ENCODE peak calls at places on chromosomes 3 and 15, in four cellular contexts. O, R, I and Y are unnamed samples. For H3K4me1, H3K9me3 and H3K27me3, the result is how much of the 10 kb centered on the place peaks cover.

GRCh38 chr3:155078959-155079794 is 942 bp upstream of the MME start:
- DNase-seq in O (peak), I (no peak), R (no peak), Y (no peak)

GRCh38 chr3:54185740-54186139 is 63.4 kb downstream of the CACNA2D3 start:
- DNase-seq in I (no peak), O (no peak), R (no peak), Y (no peak)

GRCh38 chr15:47514251-47514652 is 203.1 kb upstream of the SEMA6D start:
- DNase-seq in O (no peak), I (no peak), R (no peak), Y (no peak)

GRCh38 chr15:51499379-51499976 is 123.1 kb downstream of the DMXL2 start:
- DNase-seq in R (no peak), O (no peak), I (no peak), Y (peak)

GRCh38 chr3:124628865-124629264 is 101.4 kb upstream of the UMPS start:
- DNase-seq in R (no peak), I (no peak), O (no peak), Y (no peak)

GRCh38 chr15:48076454-48076853 is 44.3 kb upstream of the SLC24A5 start:
- DNase-seq in R (no peak), I (no peak), O (no peak), Y (no peak)

GRCh38 chr3:71022552-71023335 is 560.8 kb downstream of the FOXP1 start:
- DNase-seq in I (no peak), R (no peak), O (peak), Y (peak)

GRCh38 chr3:146555311-146555710 is 10.9 kb upstream of the PLSCR1 start:
- DNase-seq in I (no peak), O (no peak), R (no peak), Y (no peak)

GRCh38 chr3:112470791-112471190 is 28.5 kb downstream of the BTLA start:
- DNase-seq in O (no peak), I (no peak), R (no peak), Y (no peak)

GRCh38 chr3:186930639-186931486 is 537 bp downstream of the ST6GAL1 start:
- DNase-seq in R (peak), I (peak), O (peak), Y (no peak)

GRCh38 chr15:98025237-98025636 is 64.7 kb downstream of the ARRDC4 start:
- DNase-seq in O (no peak), R (no peak), I (no peak), Y (no peak)

GRCh38 chr3:188092648-188093047 is 61.3 kb upstream of the LPP start:
- DNase-seq in R (no peak), O (no peak), I (no peak), Y (no peak)

GRCh38 chr3:147407107-147407494 is 758 bp upstream of the ZIC4 start:
- DNase-seq in I (no peak), R (no peak), O (no peak), Y (no peak)

GRCh38 chr3:69444980-69445379 is 59.1 kb upstream of the FRMD4B start:
- DNase-seq in I (no peak), R (no peak), O (no peak), Y (no peak)

DNA sequence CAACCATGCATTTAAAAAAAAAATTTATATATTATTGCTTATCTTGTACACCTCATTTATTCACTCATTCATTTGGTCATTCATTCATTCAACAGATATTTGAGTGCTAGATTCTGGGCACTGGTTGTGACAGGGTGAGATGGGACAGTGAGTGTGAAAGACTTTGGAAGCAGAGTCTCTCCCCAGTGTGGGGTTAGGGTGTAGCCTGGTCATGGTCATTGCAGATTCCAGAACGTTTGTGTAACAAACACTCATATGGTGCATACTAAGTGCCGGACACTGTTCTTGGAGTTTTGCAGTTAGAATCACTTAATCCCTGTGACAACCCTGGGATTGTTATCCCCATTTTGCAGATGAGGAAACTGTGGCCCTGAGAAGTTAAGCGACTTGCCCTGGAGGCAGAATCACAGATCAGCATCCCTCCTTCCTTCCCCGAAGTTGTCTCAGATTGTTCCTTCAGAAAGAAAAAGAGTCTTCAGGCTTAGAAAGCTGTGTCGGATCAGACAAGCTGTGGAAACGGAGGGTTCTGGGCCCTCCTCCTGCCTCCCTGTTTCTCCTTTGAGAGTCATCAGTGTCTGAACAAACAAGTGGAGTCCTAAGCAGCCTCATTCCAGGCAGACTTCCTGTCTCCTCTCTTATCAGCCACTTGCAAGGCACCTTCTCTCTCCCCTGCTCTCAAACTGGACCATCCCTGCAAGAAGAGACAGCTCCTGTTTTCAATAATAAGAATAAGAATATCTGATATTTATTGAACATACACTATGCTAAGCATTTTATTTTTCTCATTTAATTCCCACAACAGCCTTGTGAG is 6.3 kb downstream of the LOXL1 start:
- DNase-seq in R (no peak), I (peak), O (no peak), Y (no peak)
- H3K4me1 ChIP-seq in R (under half), I (under half), O (under half), Y (under half)

GRCh38 chr3:98921957-98922356 is 20.5 kb upstream of the DCBLD2 start:
- DNase-seq in I (no peak), R (no peak), O (no peak), Y (no peak)
- H3K9me3 ChIP-seq in I (under half), R (under half), O (under half), Y (under half)

GRCh38 chr3:122988507-122988906 is 39.1 kb downstream of the SEMA5B start:
- DNase-seq in I (no peak), O (no peak), R (no peak), Y (no peak)
- H3K27me3 ChIP-seq in I (under half), O (under half), R (under half), Y (under half)

DNA sequence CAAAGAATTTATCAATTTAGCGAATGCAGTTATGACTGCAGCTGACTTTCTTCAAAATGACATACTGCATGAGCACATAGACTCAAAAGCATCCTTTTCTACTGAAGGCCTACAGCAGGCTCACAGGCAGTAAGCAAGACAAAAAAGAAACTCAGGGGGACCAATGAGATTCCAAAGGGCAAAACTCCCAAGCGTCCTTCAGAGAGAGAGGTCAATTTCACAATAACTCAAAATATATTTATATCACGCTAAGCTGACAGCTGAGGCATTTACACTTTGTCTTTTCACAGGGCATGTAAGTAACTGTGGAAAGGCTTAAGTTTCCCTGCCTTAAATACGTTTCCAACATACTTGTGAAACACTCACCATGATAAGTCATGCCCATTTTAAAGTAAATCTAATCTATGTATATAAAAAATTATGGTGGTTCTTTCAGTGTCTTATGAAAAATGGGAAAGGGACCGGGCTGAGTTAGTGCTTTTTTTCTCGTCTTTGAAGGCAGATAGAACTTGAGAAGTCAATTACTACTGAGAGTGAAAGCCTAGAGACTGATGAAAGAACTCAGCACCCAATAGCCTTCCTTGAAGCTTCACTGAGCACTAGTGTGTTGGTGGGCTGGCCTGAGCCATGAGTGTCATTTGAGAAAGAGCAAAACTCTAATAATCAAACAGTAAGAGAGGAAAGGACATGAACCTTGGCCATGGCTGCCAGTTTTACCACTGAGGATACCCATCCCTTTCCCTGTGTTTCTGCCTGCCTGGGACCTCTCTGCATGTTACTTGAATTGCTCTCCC is 428.1 kb upstream of the RASGRP1 start:
- DNase-seq in I (no peak), O (no peak), R (no peak), Y (no peak)
- H3K4me1 ChIP-seq in I (under half), O (under half), R (under half), Y (under half)

GRCh38 chr3:21398461-21398860 is 352.5 kb downstream of the ZNF385D start:
- DNase-seq in I (no peak), R (no peak), O (no peak), Y (no peak)
- H3K9me3 ChIP-seq in I (under half), R (under half), O (under half), Y (under half)

GRCh38 chr15:91253605-91254004 is 153.5 kb downstream of the SV2B start:
- DNase-seq in R (no peak), O (no peak), I (no peak), Y (no peak)

GRCh38 chr15:91255788-91256187 is 155.7 kb downstream of the SV2B start:
- DNase-seq in I (no peak), O (no peak), R (no peak), Y (no peak)

GRCh38 chr15:91254766-91255165 is 154.7 kb downstream of the SV2B start:
- DNase-seq in R (no peak), I (no peak), O (no peak), Y (no peak)

GRCh38 chr15:91252756-91253155 is 152.7 kb downstream of the SV2B start:
- DNase-seq in I (no peak), O (no peak), R (no peak), Y (no peak)

DNA sequence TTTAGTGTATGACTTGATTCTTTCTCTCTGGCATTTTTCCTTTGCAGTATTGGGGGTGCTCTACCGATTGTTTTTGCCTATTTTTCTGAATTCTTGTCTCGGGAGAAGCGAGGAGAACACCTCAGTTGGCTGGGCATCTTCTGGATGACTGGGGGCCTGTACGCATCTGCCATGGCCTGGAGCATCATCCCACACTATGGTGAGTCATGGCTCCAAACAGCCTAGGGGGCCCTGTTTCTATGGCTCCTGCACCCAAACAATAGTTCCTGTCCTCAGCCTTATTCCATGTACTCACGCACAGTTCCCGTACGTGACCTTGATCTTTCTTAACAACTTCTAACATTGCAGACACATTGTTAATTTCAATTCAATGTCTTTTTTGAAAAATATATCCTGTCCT is 152.3 kb downstream of the SV2B start:
- DNase-seq in R (no peak), O (no peak), I (no peak), Y (no peak)
- H3K27me3 ChIP-seq in R (under half), O (under half), I (under half), Y (under half)

GRCh38 chr3:89227218-89227617 is 119.8 kb downstream of the EPHA3 start:
- DNase-seq in I (no peak), R (no peak), O (no peak), Y (no peak)

GRCh38 chr3:89234620-89235019 is 127.2 kb downstream of the EPHA3 start:
- DNase-seq in R (no peak), I (no peak), O (no peak), Y (no peak)

GRCh38 chr3:89227634-89228033 is 120.2 kb downstream of the EPHA3 start:
- DNase-seq in R (no peak), O (no peak), I (no peak), Y (no peak)

GRCh38 chr3:89232155-89232554 is 124.7 kb downstream of the EPHA3 start:
- DNase-seq in R (no peak), O (no peak), I (no peak), Y (no peak)
- H3K4me1 ChIP-seq in R (under half), O (under half), I (under half), Y (under half)

GRCh38 chr15:25238126-25238525 is 200.7 kb downstream of the UBE3A start:
- DNase-seq in I (peak), R (no peak), O (no peak), Y (no peak)
- H3K9me3 ChIP-seq in I (under half), R (under half), O (half or more), Y (under half)

GRCh38 chr3:66082679-66083078 is 44.0 kb upstream of the MAGI1 start:
- DNase-seq in R (no peak), I (no peak), O (no peak), Y (no peak)

GRCh38 chr3:66083096-66083960 is 44.6 kb upstream of the MAGI1 start:
- DNase-seq in R (no peak), I (no peak), O (no peak), Y (no peak)

GRCh38 chr3:66080167-66080566 is 41.4 kb upstream of the MAGI1 start:
- DNase-seq in O (no peak), I (no peak), R (no peak), Y (no peak)

GRCh38 chr3:66077973-66078372 is 39.3 kb upstream of the MAGI1 start:
- DNase-seq in I (no peak), O (no peak), R (no peak), Y (no peak)

DNA sequence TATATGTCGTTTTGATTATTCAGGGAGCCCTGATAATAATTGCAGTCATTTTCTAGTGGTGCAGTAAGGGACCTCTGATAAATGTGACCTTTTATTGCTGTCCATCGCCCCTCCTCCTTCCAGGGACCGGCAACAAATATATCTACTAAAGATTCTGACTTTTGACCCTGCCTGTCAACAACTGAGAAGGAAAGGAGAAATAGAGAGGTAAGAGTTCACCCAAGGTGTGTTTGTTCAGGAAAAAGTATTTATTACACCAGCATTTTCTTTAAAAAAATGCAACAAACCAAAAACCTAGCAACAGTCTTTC is 45.2 kb upstream of the MAGI1 start:
- DNase-seq in O (no peak), R (no peak), I (no peak), Y (no peak)
- H3K27me3 ChIP-seq in O (under half), R (under half), I (under half), Y (under half)